ENCODE peak calls at places on chromosomes 7 and 10, in nine cellular contexts. Y, Q, H, X, O, C, L, V and M are unnamed samples.

GRCh38 chr10:22849077-22849810 is 78.6 kb upstream of the ARMC3 start:
- DNase-seq in O (no peak), C (peak), Y (peak), V (peak), H (no peak), Q (no peak), L (peak), X (peak), M (peak)

GRCh38 chr7:75679060-75679459 is 59.7 kb downstream of the HIP1 start:
- DNase-seq in Q (peak), X (no peak), O (no peak), L (no peak), V (no peak), H (no peak), C (no peak), Y (no peak), M (no peak)

GRCh38 chr10:114767589-114768393 is 53.8 kb upstream of the FHIP2A start:
- DNase-seq in L (no peak), Q (no peak), X (peak), O (no peak), C (no peak), H (peak), Y (peak), V (no peak), M (no peak)

GRCh38 chr10:490891-491571 is 198.4 kb downstream of the DIP2C start:
- DNase-seq in C (peak), H (peak), O (no peak), L (peak), Y (peak), Q (no peak), X (no peak), V (no peak), M (peak)

GRCh38 chr10:119395287-119396007 is 147.1 kb downstream of the RGS10 start:
- DNase-seq in H (peak), O (no peak), Y (peak), L (peak), C (peak), X (no peak), Q (no peak), V (peak), M (no peak)

GRCh38 chr7:23334482-23335056 is 35.4 kb downstream of the MALSU1 start:
- DNase-seq in Q (peak), O (peak), V (no peak), X (peak), Y (peak), L (no peak), H (peak), C (no peak), M (no peak)

GRCh38 chr7:30665043-30665442 is 17.2 kb downstream of the CRHR2 start:
- DNase-seq in Y (no peak), C (no peak), O (no peak), H (no peak), Q (no peak), X (no peak), V (no peak), L (no peak), M (no peak)

GRCh38 chr7:17302575-17303142 is 4.2 kb downstream of the AHR start:
- DNase-seq in Q (no peak), V (no peak), Y (no peak), X (no peak), H (peak), L (no peak), O (no peak), C (no peak), M (no peak)

GRCh38 chr7:46352335-46352954 is 431.4 kb upstream of the IGFBP3 start:
- DNase-seq in H (peak), O (peak), V (no peak), Y (no peak), X (no peak), L (no peak), Q (peak), C (no peak), M (no peak)

GRCh38 chr7:157000047-157000726 is 10.3 kb downstream of the MNX1 start:
- DNase-seq in H (no peak), C (no peak), O (no peak), Y (no peak), X (no peak), V (no peak), L (no peak), Q (no peak), M (no peak)

GRCh38 chr7:158028290-158028941 is 559.2 kb downstream of the PTPRN2 start:
- DNase-seq in C (peak), L (no peak), Q (no peak), V (no peak), Y (peak), X (no peak), O (no peak), H (no peak), M (peak)

GRCh38 chr10:130720235-130720634 is 584.0 kb downstream of the GLRX3 start:
- DNase-seq in O (no peak), L (no peak), V (no peak), X (no peak), Q (no peak), C (peak), H (no peak), Y (no peak), M (no peak)

GRCh38 chr10:12483996-12484944 is 134.9 kb downstream of the CAMK1D start:
- DNase-seq in L (no peak), C (no peak), Q (no peak), V (peak), H (no peak), X (no peak), Y (no peak), O (no peak), M (no peak)

GRCh38 chr10:111079241-111079760 is 2.5 kb downstream of the ADRA2A start:
- DNase-seq in Q (no peak), H (no peak), V (no peak), Y (no peak), L (no peak), C (no peak), O (no peak), X (peak), M (peak)

GRCh38 chr7:2613926-2614613 is 17.7 kb upstream of the TTYH3 start:
- DNase-seq in L (peak), O (no peak), V (no peak), H (no peak), X (no peak), Q (no peak), Y (peak), C (peak), M (no peak)

GRCh38 chr10:103659674-103660363 is 166.3 kb downstream of the NEURL1 start:
- DNase-seq in X (peak), C (peak), O (no peak), V (peak), Y (peak), Q (no peak), L (peak), H (peak), M (peak)

GRCh38 chr10:14032406-14032998 is 298.2 kb downstream of the FRMD4A start:
- DNase-seq in C (no peak), V (no peak), O (peak), L (no peak), Q (no peak), Y (no peak), X (no peak), H (no peak), M (no peak)

DNA sequence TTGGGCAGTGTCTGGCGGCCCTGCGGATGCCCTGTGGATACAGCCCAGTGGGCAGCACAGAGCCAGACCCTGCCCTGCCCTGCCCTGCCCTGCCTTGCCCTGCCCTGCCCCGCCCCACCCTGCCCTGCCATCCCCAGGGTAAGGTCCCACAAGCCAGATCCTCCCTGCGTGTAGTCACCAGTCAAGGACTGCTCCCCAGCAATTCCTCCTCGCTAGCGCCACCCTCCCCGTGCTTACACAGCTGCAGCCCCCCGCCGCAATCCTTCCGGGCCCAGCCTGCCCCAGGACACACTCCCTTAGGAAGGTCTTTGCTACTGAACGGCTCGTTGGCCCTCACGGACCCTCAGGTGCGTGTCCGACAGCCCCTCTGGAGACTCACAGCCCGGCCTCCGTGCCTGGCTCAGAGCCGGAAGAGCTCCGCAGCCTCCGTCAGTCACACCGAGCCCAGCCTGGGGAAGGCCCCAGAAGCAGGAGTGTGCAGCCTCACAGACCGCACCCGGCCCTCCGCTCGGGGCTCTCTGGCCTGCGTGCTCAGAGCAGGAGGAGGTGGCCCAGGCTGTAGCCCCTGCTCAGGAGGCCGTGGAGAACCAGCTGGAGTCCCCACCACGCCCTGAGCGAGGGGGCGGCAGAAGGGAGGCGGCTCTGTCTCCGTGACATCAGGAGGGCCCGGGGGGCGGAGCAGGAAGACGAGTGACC is 68.3 kb downstream of the PWWP2B start:
- DNase-seq in Y (no peak), O (no peak), C (no peak), L (no peak), X (peak), H (no peak), V (no peak), Q (no peak), M (no peak)
- TF ChIP-seq POLR2A in Y (no peak), O (no peak), C (no peak), L (no peak), X (no peak), H (no peak), V (no peak), Q (no peak), M (no peak)

DNA sequence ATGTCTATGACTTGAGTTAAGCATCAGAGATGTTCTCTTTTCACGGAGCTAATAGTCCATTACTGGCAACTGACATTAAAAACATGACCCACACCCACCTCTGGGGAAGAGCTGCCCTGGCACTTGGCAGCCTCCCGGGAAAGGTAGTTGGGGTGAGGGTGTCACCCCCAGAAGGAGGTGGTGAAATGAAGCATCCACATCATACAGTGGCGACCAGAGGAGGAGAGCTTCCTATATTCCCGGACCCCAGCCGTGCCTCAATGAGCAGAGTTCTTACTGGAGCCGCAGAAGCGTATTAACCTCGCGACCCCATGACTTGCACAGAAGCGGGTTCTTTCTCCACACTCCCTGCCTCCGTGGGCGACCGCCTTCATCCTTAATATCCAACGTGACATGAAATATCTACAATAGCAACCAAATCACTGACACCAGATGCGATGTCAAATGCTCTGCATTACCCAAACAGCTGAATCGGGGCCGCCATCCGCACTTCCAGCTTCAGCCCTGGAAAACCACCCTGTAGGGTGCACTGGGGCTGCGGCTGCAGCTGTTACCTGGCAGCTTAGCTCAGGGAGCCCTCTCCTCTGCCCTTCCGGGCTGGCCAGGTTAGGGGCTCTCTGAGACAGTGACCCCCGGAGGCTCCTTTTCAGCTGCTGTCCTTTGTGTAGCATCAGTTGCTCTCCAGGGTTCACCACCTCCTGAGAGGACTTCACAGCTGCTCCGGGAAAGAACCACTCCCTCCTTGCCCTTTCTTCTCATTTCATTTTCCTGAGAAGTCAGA is 103.2 kb upstream of the PARD3 start:
- DNase-seq in V (no peak), O (no peak), Q (no peak), H (no peak), C (no peak), Y (no peak), X (no peak), L (no peak), M (no peak)
- H3K4me3 ChIP-seq in V (no peak), O (no peak), Q (no peak), H (no peak), C (no peak), Y (no peak), X (no peak), L (peak), M (no peak)

GRCh38 chr7:142693911-142694310 is 55.4 kb upstream of the PRSS1 start:
- DNase-seq in V (no peak), Q (no peak), H (no peak), Y (no peak), O (no peak), C (no peak), X (no peak), L (no peak), M (no peak)
- TF ChIP-seq POLR2A in V (no peak), Q (no peak), H (no peak), Y (no peak), O (no peak), C (no peak), X (no peak), L (no peak), M (no peak)

GRCh38 chr7:19707240-19707639 is 1.6 kb downstream of the POLR1F start:
- DNase-seq in O (no peak), X (no peak), H (peak), L (no peak), V (no peak), Y (no peak), C (no peak), Q (no peak), M (no peak)
- H3K4me3 ChIP-seq in O (peak), X (no peak), H (no peak), L (peak), V (no peak), Y (no peak), C (no peak), Q (peak), M (no peak)

GRCh38 chr7:1101580-1102431 is 13.9 kb downstream of the GPER1 start:
- DNase-seq in X (no peak), Q (no peak), H (no peak), V (no peak), O (no peak), C (no peak), L (no peak), Y (no peak), M (no peak)
- TF ChIP-seq POLR2A in X (no peak), Q (no peak), H (no peak), V (no peak), O (no peak), C (no peak), L (no peak), Y (no peak), M (no peak)